ENCODE peak calls at places on chromosomes 4 and X, in five cellular contexts. X is ELR, T is NCI-H510A treated with DMSO at 0.1 percent for 48 hours, Q is heart left ventricle, E is COR-L47. R is an unnamed sample.

GRCh38 chr4:147825451-147826287 is 93.8 kb downstream of the ARHGAP10 start:
- DNase-seq in X (peak; percentile 22), T (no peak), Q (peak; percentile 62), E (no peak), R (no peak)

GRCh38 chrX:154459843-154460242 is 1.8 kb downstream of the PLXNA3 start:
- DNase-seq in X (no peak), T (no peak), Q (no peak), E (no peak), R (no peak)

GRCh38 chr4:110609044-110609750 is 13.7 kb downstream of the PITX2 start:
- DNase-seq in X (no peak), T (no peak), Q (no peak), E (no peak), R (no peak)

GRCh38 chr4:6265546-6265945 is 4.1 kb upstream of the WFS1 start:
- DNase-seq in X (no peak), T (no peak), Q (no peak), E (no peak), R (no peak)

GRCh38 chr4:133320576-133321170 is 171.6 kb downstream of the PCDH10 start:
- DNase-seq in X (peak; percentile 50), T (peak; percentile 23), Q (no peak), E (peak; percentile 28), R (peak; percentile 26)

GRCh38 chr4:168732714-168733113 is 235.9 kb downstream of the PALLD start:
- DNase-seq in X (no peak), T (no peak), Q (no peak), E (no peak), R (no peak)

GRCh38 chr4:102511830-102512605 is 10.9 kb downstream of the NFKB1 start:
- DNase-seq in X (no peak), T (no peak), Q (no peak), E (no peak), R (no peak)

GRCh38 chr4:150078041-150078995 is at the start of gene DCLK2:
- DNase-seq in X (peak; percentile 79), T (peak; percentile 57), Q (peak; percentile 89), E (peak; percentile 83), R (no peak)

GRCh38 chr4:16838226-16838875 is 60.1 kb downstream of the LDB2 start:
- DNase-seq in X (no peak), T (no peak), Q (no peak), E (no peak), R (no peak)

GRCh38 chr4:40916880-40917279 is 167.1 kb downstream of the NSUN7 start:
- DNase-seq in X (peak; percentile 37), T (no peak), Q (no peak), E (no peak), R (peak; percentile 67)

GRCh38 chr4:75708218-75708691 is 16.1 kb upstream of the USO1 start:
- DNase-seq in X (no peak), T (no peak), Q (no peak), E (no peak), R (peak; percentile 41)

GRCh38 chr4:86942185-86942666 is 7.4 kb downstream of the AFF1 start:
- DNase-seq in X (peak; percentile 65), T (no peak), Q (no peak), E (no peak), R (no peak)

GRCh38 chr4:128390475-128390996 is 102.9 kb upstream of the PGRMC2 start:
- DNase-seq in X (no peak), T (no peak), Q (no peak), E (no peak), R (no peak)

GRCh38 chr4:42310343-42310742 is 86.9 kb upstream of the SHISA3 start:
- DNase-seq in X (no peak), T (no peak), Q (no peak), E (no peak), R (peak; percentile 26)

GRCh38 chr4:37822220-37822619 is 4.3 kb upstream of the PGM2 start:
- DNase-seq in X (no peak), T (peak; percentile 75), Q (no peak), E (peak; percentile 5), R (no peak)

GRCh38 chr4:150375025-150375424 is 206.9 kb upstream of the MAB21L2 start:
- DNase-seq in X (no peak), T (no peak), Q (no peak), E (no peak), R (no peak)

GRCh38 chr4:122775987-122776836 is 43.7 kb downstream of the BBS12 start:
- DNase-seq in X (no peak), T (peak; percentile 23), Q (no peak), E (peak; percentile 18), R (no peak)

GRCh38 chr4:167415461-167415860 is 181.2 kb upstream of the SPOCK3 start:
- DNase-seq in X (no peak), T (no peak), Q (no peak), E (no peak), R (no peak)

GRCh38 chr4:157992038-157992706 is 180.7 kb downstream of the GASK1B start:
- DNase-seq in X (peak; percentile 77), T (peak; percentile 51), Q (peak; percentile 73), E (peak; percentile 47), R (peak; percentile 56)

GRCh38 chr4:185859106-185859505 is 47.1 kb upstream of the SORBS2 start:
- DNase-seq in X (no peak), T (no peak), Q (no peak), E (no peak), R (no peak)

GRCh38 chr4:161696957-161697356 is 466.8 kb downstream of the FSTL5 start:
- DNase-seq in X (peak; percentile 5), T (no peak), Q (no peak), E (no peak), R (no peak)

GRCh38 chr4:66564901-66565648 is 894.8 kb upstream of the EPHA5 start:
- DNase-seq in X (peak; percentile 93), T (no peak), Q (no peak), E (no peak), R (no peak)

GRCh38 chrX:6052111-6052745 is 176.4 kb downstream of the NLGN4X start:
- DNase-seq in X (no peak), T (no peak), Q (no peak), E (no peak), R (no peak)

GRCh38 chr4:102868153-102868781 is 525 bp upstream of the CISD2 start:
- DNase-seq in X (no peak), T (no peak), Q (no peak), E (no peak), R (peak; percentile 34)

GRCh38 chr4:153393397-153393796 is 48.9 kb downstream of the MND1 start:
- DNase-seq in X (peak; percentile 68), T (no peak), Q (no peak), E (no peak), R (no peak)

GRCh38 chr4:70902577-70903281 is 560 bp downstream of the MOB1B start:
- DNase-seq in X (peak; percentile 48), T (peak; percentile 38), Q (no peak), E (no peak), R (no peak)

GRCh38 chrX:10756365-10756915 is 136.1 kb upstream of the MID1 start:
- DNase-seq in X (peak; percentile 86), T (no peak), Q (no peak), E (no peak), R (no peak)

GRCh38 chr4:64417974-64418373 is 8.7 kb upstream of the TECRL start:
- DNase-seq in X (peak; percentile 36), T (no peak), Q (peak; percentile 46), E (peak; percentile 29), R (no peak)

GRCh38 chr4:15899511-15899910 is 39.0 kb downstream of the FGFBP1 start:
- DNase-seq in X (no peak), T (no peak), Q (no peak), E (no peak), R (no peak)

GRCh38 chrX:12986164-12986779 is 11.4 kb downstream of the TMSB4X start:
- DNase-seq in X (no peak), T (no peak), Q (no peak), E (no peak), R (peak; percentile 67)

GRCh38 chr4:183960021-183960420 is 54.9 kb downstream of the STOX2 start:
- DNase-seq in X (peak; percentile 36), T (peak; percentile 67), Q (peak; percentile 66), E (peak; percentile 93), R (no peak)

R was measured in GM12865.